ENCODE peak calls at places on chromosomes 7 and 10, in five cellular contexts. P is retina; U is activated naive CD8-positive, alpha-beta T cell treated with anti-CD3 and anti-CD28 coated beads, Interleukin-2, amount 50 U/mL, for 16 hours; Z is left lung; K is NCI-H1417. N is an unnamed sample.

GRCh38 chr10:2202401-2202800 is 465.1 kb upstream of the ADARB2 start:
- DNase-seq in P (peak; percentile 59), K (no peak), Z (no peak), U (no peak), N (no peak)

GRCh38 chr10:102229810-102230263 is 3.7 kb downstream of the ELOVL3 start:
- DNase-seq in K (peak; percentile 69), U (peak; percentile 70), P (peak; percentile 89), Z (peak; percentile 98), N (peak; percentile 88)

GRCh38 chr10:95517536-95518454 is 43.4 kb downstream of the SORBS1 start:
- DNase-seq in U (no peak), Z (no peak), K (no peak), P (no peak), N (peak; percentile 56)

GRCh38 chr10:102775201-102775972 is 31.6 kb downstream of the WBP1L start:
- DNase-seq in P (peak; percentile 10), U (no peak), Z (no peak), K (no peak), N (no peak)

GRCh38 chr10:67936416-67936815 is 52.0 kb downstream of the SIRT1 start:
- DNase-seq in P (no peak), U (no peak), Z (no peak), K (no peak), N (no peak)

GRCh38 chr7:5041047-5041446 is 4.6 kb upstream of the RBAK start:
- DNase-seq in Z (no peak), P (no peak), U (no peak), K (no peak), N (no peak)

GRCh38 chr10:69413221-69413865 is 3.4 kb downstream of the TACR2 start:
- DNase-seq in P (peak; percentile 67), U (no peak), Z (no peak), K (no peak), N (no peak)

GRCh38 chr10:24898501-24898900 is 53.9 kb downstream of the PRTFDC1 start:
- DNase-seq in U (no peak), K (no peak), P (no peak), Z (no peak), N (no peak)

GRCh38 chr10:125839176-125839575 is 15.8 kb downstream of the BCCIP start:
- DNase-seq in Z (no peak), P (no peak), K (no peak), U (no peak), N (no peak)

GRCh38 chr7:131072505-131073091 is 255.1 kb upstream of the MKLN1 start:
- DNase-seq in U (no peak), P (no peak), K (peak; percentile 68), Z (no peak), N (no peak)

GRCh38 chr10:124999433-125000365 is 57.8 kb downstream of the ZRANB1 start:
- DNase-seq in K (no peak), P (no peak), Z (peak; percentile 53), U (no peak), N (peak; percentile 22)

GRCh38 chr7:50651227-50651989 is 86.2 kb upstream of the DDC start:
- DNase-seq in Z (no peak), K (no peak), U (no peak), P (no peak), N (no peak)

GRCh38 chr10:88110355-88110754 is 246.9 kb downstream of the PTEN start:
- DNase-seq in U (no peak), Z (no peak), K (no peak), P (no peak), N (no peak)

GRCh38 chr10:126017961-126018560 is 121.7 kb downstream of the FANK1 start:
- DNase-seq in Z (no peak), K (no peak), P (no peak), U (no peak), N (no peak)

GRCh38 chr10:35467186-35467585 is 130.9 kb downstream of the CCNY start:
- DNase-seq in U (no peak), Z (no peak), K (no peak), P (no peak), N (no peak)

GRCh38 chr7:122674502-122674901 is 24.4 kb downstream of the RNF133 start:
- DNase-seq in K (no peak), U (no peak), P (no peak), Z (no peak), N (no peak)

GRCh38 chr7:130881799-130882141 is 147.8 kb upstream of the KLF14 start:
- DNase-seq in P (no peak), U (no peak), K (no peak), Z (no peak), N (no peak)

GRCh38 chr10:110783509-110784103 is 88.1 kb upstream of the PDCD4 start:
- DNase-seq in Z (no peak), K (no peak), P (no peak), U (peak; percentile 55), N (no peak)

GRCh38 chr10:72337039-72337629 is 17.6 kb downstream of the DNAJB12 start:
- DNase-seq in U (no peak), K (peak; percentile 57), Z (peak; percentile 94), P (peak; percentile 83), N (peak; percentile 85)

GRCh38 chr10:119206603-119207366 is 586 bp upstream of the GRK5 start:
- DNase-seq in Z (peak; percentile 92), P (peak; percentile 90), U (peak; percentile 47), K (peak; percentile 46), N (peak; percentile 66)

GRCh38 chr10:5291501-5292195 is 73.1 kb upstream of the UCN3 start:
- DNase-seq in U (no peak), Z (peak; percentile 79), P (no peak), K (no peak), N (peak; percentile 64)

GRCh38 chr7:2191026-2191425 is 41.7 kb downstream of the MAD1L1 start:
- DNase-seq in Z (no peak), U (no peak), K (peak; percentile 64), P (no peak), N (no peak)

GRCh38 chr10:131790021-131790420 is 110.8 kb upstream of the PPP2R2D start:
- DNase-seq in Z (no peak), P (no peak), K (no peak), U (no peak), N (no peak)

GRCh38 chr10:103545366-103545765 is 51.9 kb downstream of the NEURL1 start:
- DNase-seq in U (no peak), K (no peak), Z (no peak), P (no peak), N (no peak)